ENCODE peak calls at places on chromosome 19, in eight cellular contexts. Z, F, P, H, U, B, S and N are unnamed samples.
A peak's percentile ranks its signal among the peaks of the same experiment; 100 is the strongest.

GRCh38 chr19:36997152-36997842 is 80.9 kb upstream of the ZNF420 start:
- DNase-seq in U (no peak), F (no peak), P (no peak), S (no peak), H (no peak), B (no peak), Z (no peak), N (no peak)

GRCh38 chr19:29841559-29842367 is 30.0 kb downstream of the CCNE1 start:
- DNase-seq in P (no peak), H (no peak), B (no peak), U (no peak), Z (no peak), S (no peak), F (no peak), N (peak; percentile 84)

GRCh38 chr19:16379521-16380313 is 55.1 kb downstream of the KLF2 start:
- DNase-seq in B (no peak), H (no peak), S (no peak), Z (no peak), P (no peak), F (no peak), U (no peak), N (no peak)

GRCh38 chr19:10503002-10503789 is at the start of gene KEAP1:
- DNase-seq in S (no peak), U (no peak), F (no peak), P (peak; percentile 84), B (no peak), Z (peak; percentile 75), H (no peak), N (no peak)

GRCh38 chr19:21109116-21109515 is 27.1 kb downstream of the ZNF714 start:
- DNase-seq in B (no peak), F (no peak), S (no peak), U (no peak), P (no peak), Z (no peak), H (no peak), N (no peak)

GRCh38 chr19:1962674-1963073 is 21.7 kb downstream of the CSNK1G2 start:
- DNase-seq in S (no peak), F (no peak), B (no peak), H (no peak), Z (no peak), P (no peak), U (no peak), N (no peak)

GRCh38 chr19:38095411-38096308 is 128.4 kb downstream of the DPF1 start:
- DNase-seq in P (no peak), F (peak; percentile 55), U (no peak), Z (peak; percentile 72), B (peak; percentile 22), S (peak; percentile 73), H (peak; percentile 62), N (peak; percentile 67)

GRCh38 chr19:14413765-14414171 is 5.4 kb downstream of the DDX39A start:
- DNase-seq in F (no peak), B (no peak), P (no peak), H (no peak), U (no peak), Z (no peak), S (peak; percentile 4), N (no peak)

GRCh38 chr19:19368087-19368486 is 37.4 kb upstream of the GATAD2A start:
- DNase-seq in U (no peak), H (no peak), P (no peak), B (no peak), Z (no peak), F (no peak), S (no peak), N (no peak)

GRCh38 chr19:51359294-51359693 is 6.9 kb downstream of the ETFB start:
- DNase-seq in P (no peak), S (no peak), Z (no peak), B (no peak), H (no peak), U (no peak), F (no peak), N (peak; percentile 95)

GRCh38 chr19:41861098-41861768 is 1.2 kb downstream of the RPS19 start:
- DNase-seq in Z (no peak), P (no peak), F (no peak), U (no peak), H (peak; percentile 23), S (no peak), B (no peak), N (no peak)

GRCh38 chr19:8638078-8638619 is 7.7 kb downstream of the NFILZ start:
- DNase-seq in Z (no peak), H (no peak), U (peak; percentile 55), F (no peak), P (no peak), S (no peak), B (no peak), N (peak; percentile 75)

GRCh38 chr19:18233224-18233825 is 7.1 kb upstream of the PDE4C start:
- DNase-seq in B (no peak), F (peak; percentile 50), Z (peak; percentile 69), U (no peak), P (no peak), S (peak; percentile 78), H (no peak), N (no peak)

GRCh38 chr19:4518345-4519171 is at the start of gene PLIN4:
- DNase-seq in H (no peak), P (no peak), S (no peak), B (no peak), U (no peak), F (no peak), Z (peak; percentile 88), N (peak; percentile 69)

GRCh38 chr19:46466536-46467199 is 4.7 kb downstream of the PNMA8A start:
- DNase-seq in U (no peak), F (no peak), P (no peak), S (peak; percentile 65), B (no peak), Z (no peak), H (no peak), N (peak; percentile 40)

GRCh38 chr19:51450730-51451307 is 7.4 kb downstream of the SIGLEC8 start:
- DNase-seq in F (no peak), Z (no peak), U (no peak), P (no peak), H (no peak), S (no peak), B (no peak), N (no peak)